ENCODE peak calls at places on chromosomes 12 and 14, in eight cellular contexts. One of them, this sample, is unnamed.

GRCh38 chr14:73403181-73403752 is 55.1 kb downstream of the NUMB start:
- DNase-seq in heart left ventricle: no peak
- DNase-seq in cardiac fibroblast: no peak
- DNase-seq in stomach: no peak
- DNase-seq in HepG2: no peak
- DNase-seq in BE2C: no peak
- DNase-seq in lower leg skin: no peak
- DNase-seq in fibroblast of the aortic adventitia: no peak
- DNase-seq in this sample: no peak

GRCh38 chr12:90124914-90125313 is 416.3 kb upstream of the ATP2B1 start:
- DNase-seq in heart left ventricle: no peak
- DNase-seq in cardiac fibroblast: no peak
- DNase-seq in stomach: no peak
- DNase-seq in HepG2: no peak
- DNase-seq in BE2C: no peak
- DNase-seq in lower leg skin: no peak
- DNase-seq in fibroblast of the aortic adventitia: no peak
- DNase-seq in this sample: no peak

GRCh38 chr12:123839826-123840225 is 77.7 kb downstream of the DNAH10 start:
- DNase-seq in heart left ventricle: no peak
- DNase-seq in cardiac fibroblast: no peak
- DNase-seq in stomach: no peak
- DNase-seq in HepG2: peak; percentile 43
- DNase-seq in BE2C: peak; percentile 77
- DNase-seq in lower leg skin: no peak
- DNase-seq in fibroblast of the aortic adventitia: no peak
- DNase-seq in this sample: no peak

GRCh38 chr12:65532744-65533143 is 254.3 kb downstream of the MSRB3 start:
- DNase-seq in heart left ventricle: no peak
- DNase-seq in cardiac fibroblast: no peak
- DNase-seq in stomach: no peak
- DNase-seq in HepG2: peak; percentile 13
- DNase-seq in BE2C: no peak
- DNase-seq in lower leg skin: no peak
- DNase-seq in fibroblast of the aortic adventitia: peak; percentile 81
- DNase-seq in this sample: peak; percentile 94

GRCh38 chr14:88669346-88669745 is 106.5 kb downstream of the ZC3H14 start:
- DNase-seq in heart left ventricle: no peak
- DNase-seq in cardiac fibroblast: no peak
- DNase-seq in stomach: no peak
- DNase-seq in HepG2: peak; percentile 17
- DNase-seq in BE2C: peak; percentile 15
- DNase-seq in lower leg skin: no peak
- DNase-seq in fibroblast of the aortic adventitia: no peak
- DNase-seq in this sample: no peak

GRCh38 chr14:91059576-91060471 is 617 bp downstream of the RPS6KA5 start:
- DNase-seq in heart left ventricle: peak; percentile 71
- DNase-seq in cardiac fibroblast: no peak
- DNase-seq in stomach: peak; percentile 68
- DNase-seq in HepG2: peak; percentile 14
- DNase-seq in BE2C: peak; percentile 75
- DNase-seq in lower leg skin: peak; percentile 28
- DNase-seq in fibroblast of the aortic adventitia: peak; percentile 15
- DNase-seq in this sample: no peak

GRCh38 chr12:65877836-65878235 is 53.6 kb downstream of the HMGA2 start:
- DNase-seq in heart left ventricle: no peak
- DNase-seq in cardiac fibroblast: no peak
- DNase-seq in stomach: no peak
- DNase-seq in HepG2: no peak
- DNase-seq in BE2C: no peak
- DNase-seq in lower leg skin: no peak
- DNase-seq in fibroblast of the aortic adventitia: no peak
- DNase-seq in this sample: no peak

GRCh38 chr14:103905861-103906456 is 22.3 kb upstream of the TDRD9 start:
- DNase-seq in heart left ventricle: no peak
- DNase-seq in cardiac fibroblast: no peak
- DNase-seq in stomach: no peak
- DNase-seq in HepG2: no peak
- DNase-seq in BE2C: peak; percentile 76
- DNase-seq in lower leg skin: no peak
- DNase-seq in fibroblast of the aortic adventitia: no peak
- DNase-seq in this sample: no peak

GRCh38 chr12:41365653-41366131 is 177.6 kb downstream of the PDZRN4 start:
- DNase-seq in heart left ventricle: no peak
- DNase-seq in cardiac fibroblast: no peak
- DNase-seq in stomach: no peak
- DNase-seq in HepG2: no peak
- DNase-seq in BE2C: no peak
- DNase-seq in lower leg skin: no peak
- DNase-seq in fibroblast of the aortic adventitia: no peak
- DNase-seq in this sample: no peak

DNA sequence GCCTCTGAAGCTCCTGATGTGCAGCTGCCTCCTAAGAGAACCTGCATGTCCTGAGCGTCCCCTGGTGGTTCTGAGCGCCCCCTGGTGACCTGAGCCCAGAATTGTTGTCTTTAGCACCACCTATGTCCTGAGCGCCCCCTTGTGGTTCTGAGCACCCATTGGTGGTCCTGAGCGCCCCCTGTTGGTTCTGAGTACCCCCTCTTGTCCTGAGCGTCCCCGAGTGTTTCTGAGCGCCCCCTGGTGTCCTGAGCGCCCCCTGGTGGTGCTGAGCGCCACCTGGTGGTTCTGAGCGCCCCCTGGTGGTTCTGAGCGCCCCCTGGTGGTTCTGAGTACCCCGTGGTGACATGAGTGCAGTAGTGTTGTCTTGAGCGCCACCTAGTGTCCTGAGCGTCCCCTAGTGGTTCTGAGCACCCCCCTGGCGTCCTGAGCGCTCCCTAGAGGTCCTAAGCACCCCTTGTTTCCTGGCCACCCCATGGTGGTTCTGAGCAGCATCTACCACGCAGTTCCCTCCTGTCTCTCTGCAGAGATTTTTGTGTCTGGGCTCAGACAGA is 782.5 kb downstream of the TMEM121 start:
- DNase-seq in heart left ventricle: peak; percentile 65
- DNase-seq in cardiac fibroblast: no peak
- DNase-seq in stomach: peak; percentile 46
- DNase-seq in HepG2: peak; percentile 35
- DNase-seq in BE2C: peak; percentile 77
- DNase-seq in lower leg skin: no peak
- DNase-seq in fibroblast of the aortic adventitia: no peak
- DNase-seq in this sample: no peak
- H3K4me3 ChIP-seq in heart left ventricle: no peak overlapping the region
- H3K4me3 ChIP-seq in cardiac fibroblast: no peak overlapping the region
- H3K4me3 ChIP-seq in stomach: no peak overlapping the region
- H3K4me3 ChIP-seq in HepG2: no peak overlapping the region
- H3K4me3 ChIP-seq in BE2C: no peak overlapping the region
- H3K4me3 ChIP-seq in lower leg skin: no peak overlapping the region
- H3K4me3 ChIP-seq in fibroblast of the aortic adventitia: no peak overlapping the region
- H3K4me3 ChIP-seq in this sample: no peak overlapping the region

DNA sequence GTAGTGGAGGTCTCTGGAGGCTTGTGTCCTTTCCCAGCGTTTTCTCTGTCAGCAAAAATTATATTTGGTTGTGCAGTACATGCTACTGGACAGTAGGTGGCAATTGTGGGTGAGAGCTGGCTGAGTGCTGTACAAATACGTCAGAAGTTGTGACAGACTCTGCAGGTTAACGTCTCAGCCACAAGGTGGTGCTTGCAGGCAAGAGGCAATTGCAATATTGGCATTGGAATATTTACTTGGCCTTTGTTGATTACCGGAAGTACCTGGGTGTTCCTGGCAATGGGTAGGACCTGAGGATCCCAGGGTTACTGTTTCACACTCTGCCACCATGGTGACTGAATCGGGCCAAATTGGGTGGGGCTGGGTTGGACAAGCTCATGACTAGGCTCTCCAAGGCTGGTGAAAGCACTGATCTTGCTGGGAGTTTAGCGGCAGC is 333.9 kb upstream of the LMO3 start:
- DNase-seq in heart left ventricle: no peak
- DNase-seq in cardiac fibroblast: peak; percentile 52
- DNase-seq in stomach: peak; percentile 44
- DNase-seq in HepG2: peak; percentile 80
- DNase-seq in BE2C: peak; percentile 75
- DNase-seq in lower leg skin: no peak
- DNase-seq in fibroblast of the aortic adventitia: peak; percentile 46
- DNase-seq in this sample: peak; percentile 20
- TF ChIP-seq CTCF in heart left ventricle: no peak
- TF ChIP-seq CTCF in cardiac fibroblast: peak; percentile 87
- TF ChIP-seq CTCF in stomach: peak; percentile 50
- TF ChIP-seq CTCF in HepG2: peak; percentile 80
- TF ChIP-seq CTCF in BE2C: peak; percentile 98
- TF ChIP-seq CTCF in lower leg skin: no peak
- TF ChIP-seq CTCF in fibroblast of the aortic adventitia: peak; percentile 54
- TF ChIP-seq CTCF in this sample: peak; percentile 47

GRCh38 chr12:50050410-50051280 is 6.8 kb upstream of the ASIC1 start:
- DNase-seq in heart left ventricle: peak; percentile 78
- DNase-seq in cardiac fibroblast: peak; percentile 93
- DNase-seq in stomach: peak; percentile 69
- DNase-seq in HepG2: peak; percentile 46
- DNase-seq in BE2C: peak; percentile 42
- DNase-seq in lower leg skin: peak; percentile 41
- DNase-seq in fibroblast of the aortic adventitia: peak; percentile 87
- DNase-seq in this sample: peak; percentile 93
- H3K4me3 ChIP-seq in heart left ventricle: peak overlapping the region; percentile 47
- H3K4me3 ChIP-seq in cardiac fibroblast: peak overlapping the region; percentile 28
- H3K4me3 ChIP-seq in stomach: peak overlapping the region; percentile 33
- H3K4me3 ChIP-seq in HepG2: peak overlapping the region; percentile 59
- H3K4me3 ChIP-seq in BE2C: peak overlapping the region; percentile 10
- H3K4me3 ChIP-seq in lower leg skin: no peak overlapping the region
- H3K4me3 ChIP-seq in fibroblast of the aortic adventitia: peak overlapping the region; percentile 25
- H3K4me3 ChIP-seq in this sample: peak overlapping the region; percentile 9

DNA sequence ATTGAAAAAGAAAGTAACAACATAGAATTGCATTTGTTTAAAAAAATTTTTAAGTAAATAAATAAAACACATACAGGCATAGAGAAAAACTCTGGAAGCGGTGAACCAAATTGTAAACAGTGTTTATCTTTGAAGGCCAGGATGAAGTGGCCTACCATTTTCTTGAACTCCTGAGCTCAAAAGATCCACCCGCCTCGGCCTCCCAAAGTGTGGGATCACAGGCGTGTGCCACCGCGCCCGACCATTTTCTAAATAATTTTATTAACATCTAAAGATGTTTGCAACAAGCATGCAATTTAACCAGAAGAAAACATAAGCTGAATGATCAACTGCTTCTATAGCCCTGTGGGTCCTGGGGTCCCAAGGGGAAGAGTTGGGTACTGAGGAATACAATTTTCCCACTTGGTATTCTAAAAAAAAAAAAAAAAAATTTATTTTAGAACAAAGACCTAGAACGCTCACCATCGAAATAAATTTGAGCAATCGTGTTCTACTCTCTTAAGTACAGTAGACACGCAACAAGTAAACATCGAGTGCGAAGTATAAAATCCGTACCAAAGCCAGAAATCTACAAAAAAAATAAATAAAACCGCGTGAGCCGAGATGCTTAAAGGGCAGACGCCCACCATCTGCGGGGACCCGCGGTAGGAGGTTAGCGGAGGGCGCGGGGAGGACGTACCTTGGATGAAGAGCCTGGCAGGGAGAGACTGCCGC is 489 bp downstream of the MIS18BP1 start:
- DNase-seq in heart left ventricle: no peak
- DNase-seq in cardiac fibroblast: peak; percentile 16
- DNase-seq in stomach: no peak
- DNase-seq in HepG2: no peak
- DNase-seq in BE2C: peak; percentile 20
- DNase-seq in lower leg skin: no peak
- DNase-seq in fibroblast of the aortic adventitia: peak; percentile 25
- DNase-seq in this sample: peak; percentile 51
- TF ChIP-seq CTCF in heart left ventricle: no peak
- TF ChIP-seq CTCF in cardiac fibroblast: no peak
- TF ChIP-seq CTCF in stomach: no peak
- TF ChIP-seq CTCF in HepG2: no peak
- TF ChIP-seq CTCF in BE2C: no peak
- TF ChIP-seq CTCF in lower leg skin: no peak
- TF ChIP-seq CTCF in fibroblast of the aortic adventitia: no peak
- TF ChIP-seq CTCF in this sample: no peak

GRCh38 chr14:92494512-92494911 is 19.1 kb upstream of the RIN3 start:
- DNase-seq in heart left ventricle: no peak
- DNase-seq in cardiac fibroblast: no peak
- DNase-seq in stomach: no peak
- DNase-seq in HepG2: no peak
- DNase-seq in BE2C: no peak
- DNase-seq in lower leg skin: no peak
- DNase-seq in fibroblast of the aortic adventitia: no peak
- DNase-seq in this sample: peak; percentile 25

GRCh38 chr14:92493024-92493423 is 20.6 kb upstream of the RIN3 start:
- DNase-seq in heart left ventricle: no peak
- DNase-seq in cardiac fibroblast: no peak
- DNase-seq in stomach: no peak
- DNase-seq in HepG2: no peak
- DNase-seq in BE2C: no peak
- DNase-seq in lower leg skin: no peak
- DNase-seq in fibroblast of the aortic adventitia: no peak
- DNase-seq in this sample: no peak

GRCh38 chr14:92495041-92495440 is 18.5 kb upstream of the RIN3 start:
- DNase-seq in heart left ventricle: no peak
- DNase-seq in cardiac fibroblast: peak; percentile 52
- DNase-seq in stomach: no peak
- DNase-seq in HepG2: no peak
- DNase-seq in BE2C: no peak
- DNase-seq in lower leg skin: no peak
- DNase-seq in fibroblast of the aortic adventitia: no peak
- DNase-seq in this sample: peak; percentile 91

GRCh38 chr14:92492261-92492660 is 21.3 kb upstream of the RIN3 start:
- DNase-seq in heart left ventricle: no peak
- DNase-seq in cardiac fibroblast: peak; percentile 40
- DNase-seq in stomach: no peak
- DNase-seq in HepG2: no peak
- DNase-seq in BE2C: no peak
- DNase-seq in lower leg skin: peak; percentile 38
- DNase-seq in fibroblast of the aortic adventitia: peak; percentile 31
- DNase-seq in this sample: no peak

DNA sequence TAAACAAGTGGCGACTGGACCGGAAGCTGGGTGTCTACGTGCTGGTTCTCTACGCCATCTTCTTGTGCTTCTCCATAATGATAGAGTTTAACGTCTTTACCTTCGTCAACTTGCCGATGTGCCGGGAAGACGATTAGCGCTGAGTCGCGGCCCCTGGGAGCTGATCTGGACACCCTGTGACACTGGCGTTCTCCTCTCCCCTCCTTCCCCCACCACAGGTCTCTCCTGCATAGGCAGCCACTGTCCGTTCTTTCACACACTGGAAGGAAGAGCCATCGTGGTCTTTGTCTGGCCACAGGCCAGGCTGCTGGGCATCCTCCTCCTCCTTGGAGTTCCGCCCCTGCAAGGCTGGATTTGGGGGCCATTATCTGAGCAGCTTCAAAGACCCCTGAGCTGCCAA is 20.1 kb upstream of the RIN3 start:
- DNase-seq in heart left ventricle: no peak
- DNase-seq in cardiac fibroblast: no peak
- DNase-seq in stomach: no peak
- DNase-seq in HepG2: no peak
- DNase-seq in BE2C: no peak
- DNase-seq in lower leg skin: no peak
- DNase-seq in fibroblast of the aortic adventitia: no peak
- DNase-seq in this sample: no peak
- H3K4me3 ChIP-seq in heart left ventricle: no peak overlapping the region
- H3K4me3 ChIP-seq in cardiac fibroblast: no peak overlapping the region
- H3K4me3 ChIP-seq in stomach: no peak overlapping the region
- H3K4me3 ChIP-seq in HepG2: no peak overlapping the region
- H3K4me3 ChIP-seq in BE2C: no peak overlapping the region
- H3K4me3 ChIP-seq in lower leg skin: no peak overlapping the region
- H3K4me3 ChIP-seq in fibroblast of the aortic adventitia: no peak overlapping the region
- H3K4me3 ChIP-seq in this sample: no peak overlapping the region

This sample was measured in fibroblast of villous mesenchyme.